ENCODE peak calls at places on chromosomes 1 and 21, in six cellular contexts. S, J, N, U, T and G are unnamed samples.

GRCh38 chr1:72635719-72636118 is 353.4 kb upstream of the NEGR1 start:
- DNase-seq in S (no peak), J (no peak), N (no peak), U (no peak), T (no peak), G (no peak)

GRCh38 chr1:202374077-202374476 is 25.6 kb downstream of the PPP1R12B start:
- DNase-seq in S (no peak), J (no peak), N (no peak), U (no peak), T (no peak), G (no peak)

GRCh38 chr1:43366179-43366578 is 1.6 kb downstream of the ELOVL1 start:
- DNase-seq in S (no peak), J (no peak), N (no peak), U (peak), T (no peak), G (no peak)

GRCh38 chr1:117653195-117653594 is 47.3 kb downstream of the TENT5C start:
- DNase-seq in S (no peak), J (no peak), N (no peak), U (no peak), T (no peak), G (no peak)

GRCh38 chr21:44867464-44867863 is 6.0 kb downstream of the PTTG1IP start:
- DNase-seq in S (no peak), J (no peak), N (no peak), U (no peak), T (no peak), G (no peak)

GRCh38 chr1:147815503-147815902 is 55.1 kb upstream of the GJA5 start:
- DNase-seq in S (no peak), J (no peak), N (peak), U (no peak), T (peak), G (no peak)

GRCh38 chr1:48036693-48037386 is 39.7 kb upstream of the TRABD2B start:
- DNase-seq in S (peak), J (peak), N (no peak), U (no peak), T (no peak), G (no peak)

GRCh38 chr1:225653463-225654276 is 747 bp upstream of the ENAH start:
- DNase-seq in S (peak), J (peak), N (no peak), U (peak), T (peak), G (peak)

GRCh38 chr1:58627221-58627620 is 50.2 kb upstream of the TACSTD2 start:
- DNase-seq in S (no peak), J (no peak), N (no peak), U (no peak), T (peak), G (no peak)

GRCh38 chr1:59446257-59446901 is 149.5 kb downstream of the FGGY start:
- DNase-seq in S (no peak), J (peak), N (no peak), U (no peak), T (peak), G (no peak)

GRCh38 chr1:230151924-230152468 is 85.0 kb downstream of the GALNT2 start:
- DNase-seq in S (no peak), J (no peak), N (no peak), U (no peak), T (no peak), G (no peak)

GRCh38 chr1:184930232-184930631 is 44.1 kb downstream of the NIBAN1 start:
- DNase-seq in S (no peak), J (no peak), N (no peak), U (no peak), T (no peak), G (no peak)

GRCh38 chr1:14704846-14705245 is 106.4 kb downstream of the KAZN start:
- DNase-seq in S (no peak), J (peak), N (peak), U (no peak), T (no peak), G (no peak)

GRCh38 chr21:33655591-33656221 is 13.4 kb downstream of the ITSN1 start:
- DNase-seq in S (no peak), J (peak), N (no peak), U (no peak), T (peak), G (peak)

GRCh38 chr1:31648633-31649032 is 4.0 kb upstream of the PEF1 start:
- DNase-seq in S (no peak), J (no peak), N (no peak), U (no peak), T (peak), G (no peak)

GRCh38 chr1:163872067-163872466 is 550.3 kb downstream of the NUF2 start:
- DNase-seq in S (no peak), J (no peak), N (no peak), U (no peak), T (no peak), G (no peak)

GRCh38 chr21:43916691-43917514 is 51.9 kb downstream of the AGPAT3 start:
- DNase-seq in S (no peak), J (no peak), N (peak), U (peak), T (no peak), G (no peak)

GRCh38 chr1:2494323-2494693 is 18.2 kb downstream of the PLCH2 start:
- DNase-seq in S (no peak), J (peak), N (no peak), U (no peak), T (peak), G (peak)

GRCh38 chr1:113515498-113515897 is 125.2 kb downstream of the MAGI3 start:
- DNase-seq in S (no peak), J (no peak), N (no peak), U (no peak), T (no peak), G (no peak)

GRCh38 chr1:156913809-156914387 is 6.5 kb upstream of the LRRC71 start:
- DNase-seq in S (no peak), J (no peak), N (no peak), U (no peak), T (no peak), G (no peak)

GRCh38 chr1:4227986-4228385 is 327.9 kb upstream of the C1orf174 start:
- DNase-seq in S (no peak), J (no peak), N (peak), U (no peak), T (no peak), G (no peak)